ENCODE peak calls at places on chromosome 7, in ten cellular contexts. One of them, this sample, is unnamed.

GRCh38 chr7:132359746-132360145 is 216.5 kb downstream of the PLXNA4 start:
- DNase-seq in fibroblast of lung: no peak
- DNase-seq in osteoblast: no peak
- DNase-seq in DMS 273 treated with DMSO at 0.1 percent for 48 hours: no peak
- DNase-seq in AG04450: no peak
- DNase-seq in GM20000: no peak
- DNase-seq in LHCN-M2: no peak
- DNase-seq in DMS153: no peak
- DNase-seq in activated CD4-positive, alpha-beta T cell treated with anti-CD3 and anti-CD28 coated beads, Interleukin-2, amount 10 ng/mL, durations not matched to agents 7 days and 5 days: no peak
- DNase-seq in dorsolateral prefrontal cortex: no peak
- DNase-seq in this sample: no peak

GRCh38 chr7:100489824-100490223 is 6.1 kb downstream of the NYAP1 start:
- DNase-seq in fibroblast of lung: peak; percentile 97
- DNase-seq in osteoblast: peak; percentile 98
- DNase-seq in DMS 273 treated with DMSO at 0.1 percent for 48 hours: peak; percentile 96
- DNase-seq in AG04450: peak; percentile 94
- DNase-seq in GM20000: peak; percentile 89
- DNase-seq in LHCN-M2: peak; percentile 99
- DNase-seq in DMS153: peak; percentile 99
- DNase-seq in activated CD4-positive, alpha-beta T cell treated with anti-CD3 and anti-CD28 coated beads, Interleukin-2, amount 10 ng/mL, durations not matched to agents 7 days and 5 days: peak; percentile 70
- DNase-seq in dorsolateral prefrontal cortex: peak; percentile 97
- DNase-seq in this sample: peak; percentile 86

GRCh38 chr7:41060796-41061195 is 642.1 kb downstream of the INHBA start:
- DNase-seq in fibroblast of lung: no peak
- DNase-seq in osteoblast: no peak
- DNase-seq in DMS 273 treated with DMSO at 0.1 percent for 48 hours: no peak
- DNase-seq in AG04450: no peak
- DNase-seq in GM20000: no peak
- DNase-seq in LHCN-M2: no peak
- DNase-seq in DMS153: no peak
- DNase-seq in activated CD4-positive, alpha-beta T cell treated with anti-CD3 and anti-CD28 coated beads, Interleukin-2, amount 10 ng/mL, durations not matched to agents 7 days and 5 days: no peak
- DNase-seq in dorsolateral prefrontal cortex: no peak
- DNase-seq in this sample: peak; percentile 75

GRCh38 chr7:133300811-133301210 is 47.9 kb downstream of the EXOC4 start:
- DNase-seq in fibroblast of lung: no peak
- DNase-seq in osteoblast: no peak
- DNase-seq in DMS 273 treated with DMSO at 0.1 percent for 48 hours: no peak
- DNase-seq in AG04450: no peak
- DNase-seq in GM20000: no peak
- DNase-seq in LHCN-M2: no peak
- DNase-seq in DMS153: no peak
- DNase-seq in activated CD4-positive, alpha-beta T cell treated with anti-CD3 and anti-CD28 coated beads, Interleukin-2, amount 10 ng/mL, durations not matched to agents 7 days and 5 days: no peak
- DNase-seq in dorsolateral prefrontal cortex: no peak
- DNase-seq in this sample: no peak

GRCh38 chr7:49866910-49867309 is 93.5 kb downstream of the VWC2 start:
- DNase-seq in fibroblast of lung: no peak
- DNase-seq in osteoblast: no peak
- DNase-seq in DMS 273 treated with DMSO at 0.1 percent for 48 hours: peak; percentile 81
- DNase-seq in AG04450: no peak
- DNase-seq in GM20000: no peak
- DNase-seq in LHCN-M2: no peak
- DNase-seq in DMS153: no peak
- DNase-seq in activated CD4-positive, alpha-beta T cell treated with anti-CD3 and anti-CD28 coated beads, Interleukin-2, amount 10 ng/mL, durations not matched to agents 7 days and 5 days: no peak
- DNase-seq in dorsolateral prefrontal cortex: no peak
- DNase-seq in this sample: no peak

GRCh38 chr7:13115157-13115772 is 427.8 kb downstream of the ARL4A start:
- DNase-seq in fibroblast of lung: peak; percentile 68
- DNase-seq in osteoblast: peak; percentile 34
- DNase-seq in DMS 273 treated with DMSO at 0.1 percent for 48 hours: no peak
- DNase-seq in AG04450: no peak
- DNase-seq in GM20000: no peak
- DNase-seq in LHCN-M2: peak; percentile 48
- DNase-seq in DMS153: no peak
- DNase-seq in activated CD4-positive, alpha-beta T cell treated with anti-CD3 and anti-CD28 coated beads, Interleukin-2, amount 10 ng/mL, durations not matched to agents 7 days and 5 days: no peak
- DNase-seq in dorsolateral prefrontal cortex: no peak
- DNase-seq in this sample: no peak

GRCh38 chr7:109950256-109950655 is 1140.7 kb upstream of the LRRN3 start:
- DNase-seq in fibroblast of lung: no peak
- DNase-seq in osteoblast: no peak
- DNase-seq in DMS 273 treated with DMSO at 0.1 percent for 48 hours: no peak
- DNase-seq in AG04450: no peak
- DNase-seq in GM20000: no peak
- DNase-seq in LHCN-M2: no peak
- DNase-seq in DMS153: no peak
- DNase-seq in activated CD4-positive, alpha-beta T cell treated with anti-CD3 and anti-CD28 coated beads, Interleukin-2, amount 10 ng/mL, durations not matched to agents 7 days and 5 days: no peak
- DNase-seq in dorsolateral prefrontal cortex: no peak
- DNase-seq in this sample: no peak

GRCh38 chr7:112420236-112420945 is 29.9 kb upstream of the IFRD1 start:
- DNase-seq in fibroblast of lung: no peak
- DNase-seq in osteoblast: no peak
- DNase-seq in DMS 273 treated with DMSO at 0.1 percent for 48 hours: peak; percentile 42
- DNase-seq in AG04450: no peak
- DNase-seq in GM20000: no peak
- DNase-seq in LHCN-M2: no peak
- DNase-seq in DMS153: peak; percentile 21
- DNase-seq in activated CD4-positive, alpha-beta T cell treated with anti-CD3 and anti-CD28 coated beads, Interleukin-2, amount 10 ng/mL, durations not matched to agents 7 days and 5 days: no peak
- DNase-seq in dorsolateral prefrontal cortex: no peak
- DNase-seq in this sample: peak; percentile 17

GRCh38 chr7:76423666-76424412 is 911 bp upstream of the ZP3 start:
- DNase-seq in fibroblast of lung: no peak
- DNase-seq in osteoblast: peak; percentile 43
- DNase-seq in DMS 273 treated with DMSO at 0.1 percent for 48 hours: no peak
- DNase-seq in AG04450: no peak
- DNase-seq in GM20000: no peak
- DNase-seq in LHCN-M2: no peak
- DNase-seq in DMS153: no peak
- DNase-seq in activated CD4-positive, alpha-beta T cell treated with anti-CD3 and anti-CD28 coated beads, Interleukin-2, amount 10 ng/mL, durations not matched to agents 7 days and 5 days: no peak
- DNase-seq in dorsolateral prefrontal cortex: no peak
- DNase-seq in this sample: no peak

GRCh38 chr7:122038904-122039303 is 105.1 kb downstream of the AASS start:
- DNase-seq in fibroblast of lung: no peak
- DNase-seq in osteoblast: no peak
- DNase-seq in DMS 273 treated with DMSO at 0.1 percent for 48 hours: no peak
- DNase-seq in AG04450: no peak
- DNase-seq in GM20000: no peak
- DNase-seq in LHCN-M2: no peak
- DNase-seq in DMS153: no peak
- DNase-seq in activated CD4-positive, alpha-beta T cell treated with anti-CD3 and anti-CD28 coated beads, Interleukin-2, amount 10 ng/mL, durations not matched to agents 7 days and 5 days: no peak
- DNase-seq in dorsolateral prefrontal cortex: no peak
- DNase-seq in this sample: no peak

GRCh38 chr7:30149640-30150272 is 15.0 kb downstream of the MTURN start:
- DNase-seq in fibroblast of lung: no peak
- DNase-seq in osteoblast: no peak
- DNase-seq in DMS 273 treated with DMSO at 0.1 percent for 48 hours: no peak
- DNase-seq in AG04450: no peak
- DNase-seq in GM20000: no peak
- DNase-seq in LHCN-M2: no peak
- DNase-seq in DMS153: no peak
- DNase-seq in activated CD4-positive, alpha-beta T cell treated with anti-CD3 and anti-CD28 coated beads, Interleukin-2, amount 10 ng/mL, durations not matched to agents 7 days and 5 days: no peak
- DNase-seq in dorsolateral prefrontal cortex: no peak
- DNase-seq in this sample: no peak

GRCh38 chr7:47405921-47406765 is 175.8 kb downstream of the TNS3 start:
- DNase-seq in fibroblast of lung: peak; percentile 56
- DNase-seq in osteoblast: peak; percentile 65
- DNase-seq in DMS 273 treated with DMSO at 0.1 percent for 48 hours: peak; percentile 28
- DNase-seq in AG04450: no peak
- DNase-seq in GM20000: no peak
- DNase-seq in LHCN-M2: peak; percentile 75
- DNase-seq in DMS153: no peak
- DNase-seq in activated CD4-positive, alpha-beta T cell treated with anti-CD3 and anti-CD28 coated beads, Interleukin-2, amount 10 ng/mL, durations not matched to agents 7 days and 5 days: no peak
- DNase-seq in dorsolateral prefrontal cortex: no peak
- DNase-seq in this sample: peak; percentile 88

GRCh38 chr7:140231779-140232491 is 55.2 kb upstream of the KDM7A start:
- DNase-seq in fibroblast of lung: no peak
- DNase-seq in osteoblast: no peak
- DNase-seq in DMS 273 treated with DMSO at 0.1 percent for 48 hours: no peak
- DNase-seq in AG04450: no peak
- DNase-seq in GM20000: no peak
- DNase-seq in LHCN-M2: no peak
- DNase-seq in DMS153: peak; percentile 53
- DNase-seq in activated CD4-positive, alpha-beta T cell treated with anti-CD3 and anti-CD28 coated beads, Interleukin-2, amount 10 ng/mL, durations not matched to agents 7 days and 5 days: peak; percentile 42
- DNase-seq in dorsolateral prefrontal cortex: no peak
- DNase-seq in this sample: no peak

This sample was measured in RPMI7951.